ENCODE peak calls at places on chromosome 22, in ten cellular contexts. T, R, H, P, I, L, B, G, Q and Y are unnamed samples.

GRCh38 chr22:22593964-22594656 is 35.0 kb upstream of the PRAME start:
- DNase-seq in T (peak; percentile 75), P (peak; percentile 41), Q (no peak), R (peak; percentile 78), I (peak; percentile 65), B (no peak), G (peak; percentile 62), H (no peak), L (peak; percentile 53), Y (peak; percentile 59)

GRCh38 chr22:29195118-29195963 is 10.4 kb upstream of the EMID1 start:
- DNase-seq in P (no peak), T (no peak), H (no peak), R (no peak), I (no peak), G (no peak), Q (no peak), B (no peak), L (no peak), Y (no peak)

GRCh38 chr22:33812578-33812977 is 107.7 kb downstream of the LARGE1 start:
- DNase-seq in I (no peak), T (no peak), Q (no peak), P (no peak), R (no peak), B (no peak), H (no peak), G (no peak), L (no peak), Y (no peak)

GRCh38 chr22:20565761-20566160 is 58.4 kb downstream of the MED15 start:
- DNase-seq in P (no peak), G (no peak), I (no peak), H (peak; percentile 19), B (no peak), T (no peak), R (no peak), L (no peak), Q (no peak), Y (no peak)

GRCh38 chr22:22745225-22746060 is 101.0 kb downstream of the GGTLC2 start:
- DNase-seq in B (peak; percentile 10), T (peak; percentile 57), L (peak; percentile 19), R (peak; percentile 70), I (peak; percentile 62), P (peak; percentile 33), G (peak; percentile 46), Q (no peak), H (no peak), Y (peak; percentile 27)

GRCh38 chr22:31951201-31952093 is 7.1 kb downstream of the YWHAH start:
- DNase-seq in I (no peak), H (no peak), P (no peak), T (no peak), L (no peak), G (no peak), Q (no peak), B (no peak), R (no peak), Y (no peak)

GRCh38 chr22:47607486-47607885 is 845.0 kb downstream of the TBC1D22A start:
- DNase-seq in H (peak; percentile 22), P (no peak), L (no peak), R (no peak), I (no peak), G (no peak), B (no peak), T (no peak), Q (no peak), Y (no peak)

GRCh38 chr22:24118689-24119384 is 62.5 kb upstream of the SUSD2 start:
- DNase-seq in L (no peak), R (no peak), Q (peak; percentile 22), P (no peak), H (no peak), I (no peak), B (no peak), G (no peak), T (no peak), Y (no peak)

GRCh38 chr22:19120829-19121630 is 1.2 kb downstream of the DGCR2 start:
- DNase-seq in L (peak; percentile 33), Q (no peak), B (peak; percentile 64), R (peak; percentile 60), H (no peak), T (no peak), G (peak; percentile 40), P (peak; percentile 83), I (peak; percentile 41), Y (peak; percentile 32)

GRCh38 chr22:47397673-47398072 is 635.2 kb downstream of the TBC1D22A start:
- DNase-seq in I (no peak), B (no peak), P (no peak), G (no peak), Q (no peak), R (no peak), T (no peak), H (no peak), L (no peak), Y (no peak)

GRCh38 chr22:39661842-39662676 is 91.5 kb downstream of the CACNA1I start:
- DNase-seq in B (no peak), Q (no peak), H (no peak), G (no peak), R (peak; percentile 97), I (no peak), P (peak; percentile 31), T (no peak), L (no peak), Y (no peak)

GRCh38 chr22:39478461-39478860 is 21.6 kb downstream of the MGAT3 start:
- DNase-seq in T (no peak), P (peak; percentile 61), I (no peak), G (no peak), Q (no peak), B (no peak), H (peak; percentile 55), R (peak; percentile 80), L (peak; percentile 6), Y (no peak)

GRCh38 chr22:24554316-24555159 is at the start of gene GUCD1:
- DNase-seq in I (peak; percentile 51), R (peak; percentile 39), Q (no peak), G (peak; percentile 47), B (no peak), H (peak; percentile 65), P (peak; percentile 27), T (peak; percentile 52), L (peak; percentile 41), Y (peak; percentile 43)

DNA sequence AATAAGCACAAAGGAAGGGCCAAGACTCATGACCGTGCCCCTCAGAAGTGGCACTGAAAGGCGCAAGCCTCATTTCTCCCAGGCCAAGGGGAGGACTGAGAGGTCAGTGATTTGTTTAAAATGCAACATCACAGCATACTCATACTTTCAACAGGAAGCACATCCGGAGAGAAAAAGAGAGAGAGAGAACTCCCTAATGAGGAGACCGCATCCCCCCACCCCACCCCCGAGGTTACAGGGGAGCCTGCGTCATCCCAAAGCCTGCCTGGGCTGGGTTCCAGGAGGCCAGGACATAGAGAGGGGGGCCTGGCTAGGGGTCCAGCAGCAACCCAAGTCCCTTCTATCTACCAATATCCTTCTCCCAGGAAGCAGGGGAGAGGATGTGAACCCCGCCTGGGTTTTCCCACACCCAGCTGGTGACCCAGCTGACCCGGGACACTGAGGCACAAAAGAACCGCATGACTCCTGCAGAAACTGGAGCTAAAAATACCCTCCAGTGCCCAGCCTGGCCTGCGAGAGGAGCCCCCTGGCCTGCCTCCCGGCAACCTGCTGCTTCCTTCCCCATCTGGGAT is 3.8 kb downstream of the CSNK1E start:
- DNase-seq in H (peak; percentile 88), P (peak; percentile 74), B (no peak), G (peak; percentile 97), Q (peak; percentile 50), T (peak; percentile 80), L (peak; percentile 96), R (no peak), I (peak; percentile 94), Y (peak; percentile 82)
- H3K4me3 ChIP-seq in H (peak overlapping the region; percentile 76), P (peak overlapping the region; percentile 75), B (peak overlapping the region; percentile 21), G (peak overlapping the region; percentile 92), Q (peak overlapping the region; percentile 75), T (peak overlapping the region; percentile 82), L (peak overlapping the region; percentile 92), R (peak overlapping the region; percentile 96), I (peak overlapping the region; percentile 79), Y (peak overlapping the region; percentile 80)

GRCh38 chr22:30198152-30198845 is 48.3 kb downstream of the LIF start:
- DNase-seq in Q (no peak), L (peak; percentile 59), P (no peak), B (no peak), T (no peak), H (no peak), G (peak; percentile 41), I (no peak), R (no peak), Y (no peak)
- TF ChIP-seq CTCF in Q (no peak), L (no peak), P (no peak), B (no peak), T (no peak), H (no peak), G (no peak), I (no peak), R (no peak), Y (no peak)

GRCh38 chr22:36155702-36156101 is 4.9 kb downstream of the APOL3 start:
- DNase-seq in L (no peak), Q (no peak), H (peak; percentile 84), T (no peak), R (no peak), P (no peak), B (no peak), I (peak; percentile 32), G (peak; percentile 24), Y (peak; percentile 49)
- H3K4me3 ChIP-seq in L (no peak overlapping the region), Q (peak overlapping the region; percentile 73), H (peak overlapping the region; percentile 65), T (no peak overlapping the region), R (no peak overlapping the region), P (no peak overlapping the region), B (no peak overlapping the region), I (no peak overlapping the region), G (no peak overlapping the region), Y (peak overlapping the region; percentile 22)

GRCh38 chr22:37258810-37259472 is 14.9 kb upstream of the RAC2 start:
- DNase-seq in H (no peak), Q (no peak), G (no peak), R (peak; percentile 62), P (no peak), B (no peak), T (no peak), I (no peak), L (no peak), Y (no peak)

GRCh38 chr22:37260939-37261338 is 16.9 kb upstream of the RAC2 start:
- DNase-seq in L (peak; percentile 51), B (peak; percentile 53), P (peak; percentile 60), H (peak; percentile 59), I (peak; percentile 73), Q (no peak), G (peak; percentile 51), T (peak; percentile 74), R (peak; percentile 87), Y (peak; percentile 55)

GRCh38 chr22:37260396-37260795 is 16.3 kb upstream of the RAC2 start:
- DNase-seq in B (no peak), T (no peak), Q (no peak), L (no peak), I (no peak), R (no peak), H (no peak), P (no peak), G (no peak), Y (no peak)

GRCh38 chr22:37258005-37258790 is 14.1 kb upstream of the RAC2 start:
- DNase-seq in H (no peak), P (no peak), R (peak; percentile 51), Q (no peak), I (no peak), L (peak; percentile 38), T (no peak), B (no peak), G (no peak), Y (no peak)

DNA sequence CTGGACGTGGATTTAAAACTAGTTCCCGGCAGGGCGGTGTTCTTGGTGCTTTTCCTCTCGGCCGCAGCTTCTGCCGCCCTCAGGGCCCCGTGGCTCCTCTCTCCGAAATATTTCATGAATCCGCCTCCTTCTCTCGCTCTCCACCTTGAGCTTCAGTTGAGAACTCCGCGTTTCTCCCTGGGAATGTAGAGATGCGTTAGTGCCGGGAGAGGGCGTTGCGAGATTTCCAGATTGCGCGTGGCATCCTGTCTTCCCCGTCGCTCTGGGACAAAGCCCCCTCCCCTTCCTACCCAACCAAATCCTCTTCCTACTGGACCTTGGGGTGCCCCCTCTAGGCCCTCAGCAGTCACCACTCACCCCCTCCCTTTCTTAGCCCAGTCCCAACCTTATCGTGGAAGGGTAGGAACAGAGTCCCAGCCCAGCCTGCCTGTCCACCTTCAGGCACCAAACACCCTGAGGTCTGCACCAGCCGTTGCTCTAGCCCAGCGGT is 15.5 kb upstream of the RAC2 start:
- DNase-seq in R (peak; percentile 81), P (peak; percentile 59), T (no peak), Q (no peak), B (peak; percentile 44), I (peak; percentile 80), G (peak; percentile 45), L (peak; percentile 61), H (no peak), Y (peak; percentile 75)
- TF ChIP-seq CTCF in R (peak; percentile 65), P (peak; percentile 68), T (peak; percentile 21), Q (no peak), B (peak; percentile 59), I (peak; percentile 82), G (peak; percentile 71), L (peak; percentile 73), H (no peak), Y (peak; percentile 84)